ENCODE peak calls at places on chromosomes 6 and 20, in six cellular contexts. One of them, this sample, is unnamed.

GRCh38 chr6:168676552-168677317 is 235.8 kb downstream of the SMOC2 start:
- DNase-seq in germinal center: no peak
- DNase-seq in non-pigmented ciliary epithelial cell: no peak
- DNase-seq in EL: no peak
- DNase-seq in HS-5: no peak
- DNase-seq in endothelial cell: no peak
- DNase-seq in this sample: peak

GRCh38 chr6:4262506-4262905 is 127.1 kb upstream of the ECI2 start:
- DNase-seq in germinal center: no peak
- DNase-seq in non-pigmented ciliary epithelial cell: no peak
- DNase-seq in EL: no peak
- DNase-seq in HS-5: no peak
- DNase-seq in endothelial cell: no peak
- DNase-seq in this sample: no peak

GRCh38 chr20:48722002-48722731 is 105.6 kb downstream of the PREX1 start:
- DNase-seq in germinal center: no peak
- DNase-seq in non-pigmented ciliary epithelial cell: peak
- DNase-seq in EL: peak
- DNase-seq in HS-5: no peak
- DNase-seq in endothelial cell: no peak
- DNase-seq in this sample: peak

GRCh38 chr6:166553563-166554271 is 32.8 kb downstream of the RAMACL start:
- DNase-seq in germinal center: no peak
- DNase-seq in non-pigmented ciliary epithelial cell: no peak
- DNase-seq in EL: peak
- DNase-seq in HS-5: peak
- DNase-seq in endothelial cell: no peak
- DNase-seq in this sample: peak

GRCh38 chr6:146709036-146709622 is 110.4 kb downstream of the ADGB start:
- DNase-seq in germinal center: no peak
- DNase-seq in non-pigmented ciliary epithelial cell: no peak
- DNase-seq in EL: peak
- DNase-seq in HS-5: no peak
- DNase-seq in endothelial cell: no peak
- DNase-seq in this sample: no peak

GRCh38 chr20:63552481-63553249 is 1.3 kb upstream of the FNDC11 start:
- DNase-seq in germinal center: peak
- DNase-seq in non-pigmented ciliary epithelial cell: no peak
- DNase-seq in EL: peak
- DNase-seq in HS-5: no peak
- DNase-seq in endothelial cell: no peak
- DNase-seq in this sample: no peak

GRCh38 chr20:31559704-31560093 is 45.4 kb upstream of the ID1 start:
- DNase-seq in germinal center: no peak
- DNase-seq in non-pigmented ciliary epithelial cell: no peak
- DNase-seq in EL: peak
- DNase-seq in HS-5: no peak
- DNase-seq in endothelial cell: no peak
- DNase-seq in this sample: no peak

GRCh38 chr20:478949-479429 is 16.7 kb upstream of the TBC1D20 start:
- DNase-seq in germinal center: peak
- DNase-seq in non-pigmented ciliary epithelial cell: no peak
- DNase-seq in EL: peak
- DNase-seq in HS-5: no peak
- DNase-seq in endothelial cell: peak
- DNase-seq in this sample: peak

GRCh38 chr6:15264902-15265761 is 19.3 kb downstream of the JARID2 start:
- DNase-seq in germinal center: no peak
- DNase-seq in non-pigmented ciliary epithelial cell: no peak
- DNase-seq in EL: peak
- DNase-seq in HS-5: no peak
- DNase-seq in endothelial cell: no peak
- DNase-seq in this sample: no peak

GRCh38 chr6:112691289-112691688 is 344.2 kb downstream of the RFPL4B start:
- DNase-seq in germinal center: no peak
- DNase-seq in non-pigmented ciliary epithelial cell: peak
- DNase-seq in EL: peak
- DNase-seq in HS-5: peak
- DNase-seq in endothelial cell: no peak
- DNase-seq in this sample: no peak

GRCh38 chr6:21258665-21259064 is 334.9 kb upstream of the SOX4 start:
- DNase-seq in germinal center: no peak
- DNase-seq in non-pigmented ciliary epithelial cell: no peak
- DNase-seq in EL: no peak
- DNase-seq in HS-5: no peak
- DNase-seq in endothelial cell: no peak
- DNase-seq in this sample: no peak

GRCh38 chr6:8334113-8334512 is 101.2 kb downstream of the SLC35B3 start:
- DNase-seq in germinal center: no peak
- DNase-seq in non-pigmented ciliary epithelial cell: no peak
- DNase-seq in EL: no peak
- DNase-seq in HS-5: no peak
- DNase-seq in endothelial cell: no peak
- DNase-seq in this sample: no peak

GRCh38 chr6:66210964-66211363 is 503.9 kb upstream of the EYS start:
- DNase-seq in germinal center: no peak
- DNase-seq in non-pigmented ciliary epithelial cell: no peak
- DNase-seq in EL: no peak
- DNase-seq in HS-5: no peak
- DNase-seq in endothelial cell: no peak
- DNase-seq in this sample: no peak

GRCh38 chr6:658244-658643 is 1.3 kb upstream of the HUS1B start:
- DNase-seq in germinal center: no peak
- DNase-seq in non-pigmented ciliary epithelial cell: peak
- DNase-seq in EL: peak
- DNase-seq in HS-5: no peak
- DNase-seq in endothelial cell: no peak
- DNase-seq in this sample: peak

GRCh38 chr6:2454180-2454579 is 208.8 kb upstream of the GMDS start:
- DNase-seq in germinal center: no peak
- DNase-seq in non-pigmented ciliary epithelial cell: no peak
- DNase-seq in EL: peak
- DNase-seq in HS-5: no peak
- DNase-seq in endothelial cell: no peak
- DNase-seq in this sample: no peak

GRCh38 chr6:108116781-108117426 is 42.4 kb upstream of the OSTM1 start:
- DNase-seq in germinal center: no peak
- DNase-seq in non-pigmented ciliary epithelial cell: no peak
- DNase-seq in EL: no peak
- DNase-seq in HS-5: no peak
- DNase-seq in endothelial cell: no peak
- DNase-seq in this sample: no peak

GRCh38 chr6:19433101-19433500 is 404.1 kb upstream of the ID4 start:
- DNase-seq in germinal center: no peak
- DNase-seq in non-pigmented ciliary epithelial cell: no peak
- DNase-seq in EL: no peak
- DNase-seq in HS-5: no peak
- DNase-seq in endothelial cell: no peak
- DNase-seq in this sample: no peak